ENCODE peak calls at places on chromosome 11, in six cellular contexts. F is heart right ventricle, Y is GM06990, E is A549, Q is kidney epithelial cell, T is pancreas. U is an unnamed sample.
A peak's percentile ranks its signal among the peaks of the same experiment; 100 is the strongest.

GRCh38 chr11:130738618-130739017 is 177.7 kb downstream of the SNX19 start:
- DNase-seq in Y (no peak), E (no peak), T (no peak), Q (no peak), F (no peak), U (no peak)

GRCh38 chr11:9001736-9002135 is 2.1 kb downstream of the NRIP3 start:
- DNase-seq in Q (peak; percentile 79), F (no peak), T (no peak), Y (no peak), E (no peak), U (no peak)

GRCh38 chr11:14258177-14258935 is 100.6 kb downstream of the RRAS2 start:
- DNase-seq in T (no peak), F (no peak), E (peak; percentile 44), Q (peak; percentile 21), Y (no peak), U (no peak)

GRCh38 chr11:69442012-69442806 is 39.3 kb upstream of the LINC01488 start:
- DNase-seq in E (no peak), T (peak; percentile 6), Q (no peak), Y (no peak), F (no peak), U (no peak)

GRCh38 chr11:95923730-95924413 is at the start of gene MTMR2:
- DNase-seq in F (peak; percentile 80), T (peak; percentile 89), Q (no peak), Y (peak; percentile 85), E (peak; percentile 49), U (peak; percentile 17)

GRCh38 chr11:79896258-79896657 is 455.4 kb upstream of the TENM4 start:
- DNase-seq in Y (no peak), F (no peak), E (no peak), T (no peak), Q (no peak), U (no peak)

GRCh38 chr11:59756845-59757244 is 1.7 kb downstream of the STX3 start:
- DNase-seq in T (no peak), Y (no peak), E (peak; percentile 36), Q (no peak), F (no peak), U (no peak)

GRCh38 chr11:8011981-8012444 is 24.9 kb downstream of the EIF3F start:
- DNase-seq in Q (peak; percentile 59), Y (no peak), E (no peak), T (no peak), F (no peak), U (no peak)

GRCh38 chr11:74720596-74721478 is 10.4 kb downstream of the CHRDL2 start:
- DNase-seq in Y (no peak), T (no peak), E (no peak), Q (no peak), F (peak; percentile 58), U (no peak)

GRCh38 chr11:64384981-64385952 is 26.3 kb downstream of the RPS6KA4 start:
- DNase-seq in Y (no peak), Q (no peak), T (no peak), F (no peak), E (no peak), U (no peak)

GRCh38 chr11:121553367-121553766 is 100.6 kb upstream of the SORL1-AS1 start:
- DNase-seq in T (no peak), F (no peak), Q (no peak), E (no peak), Y (no peak), U (no peak)

GRCh38 chr11:100778386-100778785 is 91.3 kb downstream of the ARHGAP42 start:
- DNase-seq in Q (no peak), Y (no peak), F (no peak), T (no peak), E (no peak), U (no peak)

GRCh38 chr11:124240621-124241397 is at the start of gene OR8G1:
- DNase-seq in F (no peak), Q (no peak), E (no peak), T (no peak), Y (no peak), U (no peak)

GRCh38 chr11:111064118-111064517 is 181.4 kb upstream of the POU2AF2 start:
- DNase-seq in T (no peak), Y (no peak), Q (peak; percentile 23), E (no peak), F (no peak), U (no peak)

GRCh38 chr11:31830406-31830805 is 19.3 kb upstream of the PAX6 start:
- DNase-seq in E (no peak), Q (no peak), T (no peak), Y (no peak), F (no peak), U (no peak)

GRCh38 chr11:33945481-33946268 is 53.8 kb upstream of the LMO2 start:
- DNase-seq in Y (no peak), E (no peak), T (no peak), F (no peak), Q (no peak), U (no peak)

GRCh38 chr11:46554205-46555162 is 39.3 kb downstream of the AMBRA1 start:
- DNase-seq in F (no peak), Y (no peak), T (no peak), E (peak; percentile 68), Q (peak; percentile 71), U (no peak)

GRCh38 chr11:8232849-8233606 is 30.6 kb downstream of the LMO1 start:
- DNase-seq in T (no peak), Q (no peak), Y (no peak), F (no peak), E (no peak), U (no peak)

GRCh38 chr11:117595440-117595839 is 201.6 kb downstream of the DSCAML1 start:
- DNase-seq in E (no peak), Q (no peak), T (no peak), Y (no peak), F (no peak), U (no peak)

GRCh38 chr11:110076388-110076965 is 16.7 kb upstream of the ZC3H12C start:
- DNase-seq in F (no peak), T (no peak), Q (no peak), E (no peak), Y (no peak), U (no peak)

GRCh38 chr11:27795955-27796861 is 96.0 kb upstream of the BDNF start:
- DNase-seq in Q (no peak), F (peak; percentile 9), E (no peak), Y (no peak), T (peak; percentile 23), U (no peak)

GRCh38 chr11:118437046-118437735 is 899 bp downstream of the KMT2A start:
- DNase-seq in T (peak; percentile 82), F (peak; percentile 39), E (peak; percentile 28), Q (no peak), Y (peak; percentile 39), U (peak; percentile 18)

GRCh38 chr11:130486981-130487380 is 38.5 kb downstream of the ADAMTS15 start:
- DNase-seq in Y (no peak), E (no peak), T (no peak), Q (no peak), F (no peak), U (no peak)

GRCh38 chr11:108836541-108836940 is 171.7 kb downstream of the DDX10 start:
- DNase-seq in F (no peak), E (no peak), Y (no peak), T (no peak), Q (no peak), U (no peak)

GRCh38 chr11:121586727-121587126 is 134.0 kb upstream of the SORL1-AS1 start:
- DNase-seq in E (no peak), F (no peak), T (no peak), Q (no peak), Y (no peak), U (no peak)

DNA sequence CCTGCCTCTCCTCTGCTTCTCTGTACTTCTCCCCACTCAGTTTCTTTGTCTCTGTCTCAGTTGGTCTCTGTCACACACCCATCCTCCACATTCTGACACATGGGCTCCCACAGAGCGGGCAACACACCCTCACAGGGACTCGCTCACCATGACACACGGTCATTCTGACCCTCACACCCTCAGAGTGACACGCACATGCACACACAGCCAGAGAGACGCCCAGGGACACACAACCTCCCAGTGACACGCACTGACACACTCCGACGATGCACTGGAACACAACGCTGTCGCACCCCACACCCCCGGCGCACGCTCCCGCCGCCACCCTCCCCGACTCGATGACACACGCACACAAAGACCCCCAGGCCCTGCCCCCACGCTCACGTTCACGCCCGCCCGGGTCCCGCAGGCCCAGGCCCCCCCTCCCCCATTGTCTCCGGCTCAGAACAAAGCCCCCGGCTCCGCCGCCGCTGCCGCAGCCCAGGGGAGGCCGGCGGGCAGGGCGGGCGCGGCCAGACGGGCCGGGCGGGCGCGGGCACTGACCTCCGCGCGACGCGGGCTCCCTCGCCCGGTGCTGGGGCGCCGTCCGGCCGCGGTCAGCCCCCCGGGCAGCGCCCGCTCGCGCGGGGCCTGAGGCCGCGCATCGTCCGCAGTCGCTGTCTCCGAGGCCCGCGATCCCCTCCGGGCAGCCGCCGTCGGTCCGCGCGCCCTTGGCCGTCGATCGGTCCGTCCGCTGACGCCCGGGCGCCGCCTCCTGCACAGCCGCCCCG is 404 bp downstream of the DCHS1 start:
- DNase-seq in Y (no peak), F (peak; percentile 41), E (no peak), Q (no peak), T (peak; percentile 55), U (peak; percentile 37)
- H3K4me3 ChIP-seq in Y (no peak overlapping the region), F (peak overlapping the region; percentile 61), E (peak overlapping the region; percentile 36), Q (peak overlapping the region; percentile 30), T (peak overlapping the region; percentile 29), U (peak overlapping the region; percentile 52)

DNA sequence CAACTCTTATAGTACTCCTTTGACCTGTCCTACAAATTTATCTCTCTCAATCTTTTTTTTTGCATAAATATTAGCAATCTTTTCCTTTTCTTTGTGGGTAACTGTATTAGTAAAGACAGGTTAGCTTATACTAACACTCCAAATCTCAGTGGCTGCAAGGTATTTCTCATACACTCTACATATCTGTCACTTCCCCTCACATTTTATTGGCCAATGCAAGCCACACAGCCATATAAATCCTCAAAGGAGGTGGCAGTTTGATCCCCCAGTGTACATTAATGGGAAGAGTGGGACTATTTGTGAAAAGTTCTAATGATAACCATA is 42.6 kb upstream of the EED start:
- DNase-seq in Y (no peak), Q (no peak), E (no peak), F (no peak), T (no peak), U (no peak)
- H3K4me3 ChIP-seq in Y (peak overlapping the region; percentile 23), Q (no peak overlapping the region), E (no peak overlapping the region), F (peak overlapping the region; percentile 44), T (no peak overlapping the region), U (peak overlapping the region; percentile 58)

DNA sequence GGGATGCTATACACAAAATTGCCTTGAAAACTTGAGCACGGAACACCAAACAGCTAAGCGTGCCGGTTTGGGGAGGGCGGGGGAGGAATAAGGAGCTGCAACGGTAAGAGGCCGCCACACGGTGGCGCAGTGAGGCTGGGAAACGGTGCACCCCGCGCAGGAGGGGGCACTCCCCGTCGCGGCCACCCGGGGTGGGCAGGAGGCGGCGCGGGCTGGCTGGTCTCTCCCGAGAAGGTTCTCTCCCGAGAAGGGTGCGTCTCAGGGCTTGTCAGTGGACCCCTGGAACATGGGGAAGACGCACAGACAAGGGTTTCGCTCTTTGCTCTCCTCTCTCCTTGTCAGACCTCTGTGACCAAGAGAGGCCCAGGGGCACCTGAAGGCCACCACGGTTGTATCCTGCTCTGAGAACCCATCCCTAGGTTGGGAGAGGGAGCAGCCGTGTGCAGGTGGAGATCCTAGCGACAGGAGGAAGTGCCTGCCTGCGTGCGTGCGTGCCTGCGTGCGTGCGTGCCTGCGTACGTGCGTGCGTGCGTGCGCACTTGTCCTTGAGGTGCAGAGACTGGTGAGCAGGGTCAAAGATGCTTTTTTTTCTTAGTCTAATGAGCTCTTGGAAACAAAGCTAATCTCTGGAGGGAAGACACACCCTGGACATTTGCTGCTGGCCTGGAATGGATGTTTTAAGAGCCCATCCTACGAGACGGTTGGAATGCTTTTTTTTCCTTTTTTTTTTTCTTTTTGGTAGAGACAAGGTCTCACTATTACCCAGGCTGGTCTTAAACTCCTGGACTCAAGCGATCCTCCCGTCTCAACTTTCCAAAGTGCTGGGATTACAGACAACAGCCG is 18.1 kb upstream of the JAM3 start:
- DNase-seq in E (peak; percentile 55), T (peak; percentile 90), F (peak; percentile 66), Y (peak; percentile 55), Q (no peak), U (peak; percentile 82)
- H3K4me3 ChIP-seq in E (peak overlapping the region; percentile 18), T (peak overlapping the region; percentile 47), F (peak overlapping the region; percentile 48), Y (no peak overlapping the region), Q (peak overlapping the region; percentile 7), U (no peak overlapping the region)

GRCh38 chr11:120404495-120404894 is 68.3 kb downstream of the ARHGEF12 start:
- DNase-seq in T (no peak), Y (no peak), F (peak; percentile 43), E (no peak), Q (no peak), U (no peak)
- H3K4me3 ChIP-seq in T (no peak overlapping the region), Y (no peak overlapping the region), F (no peak overlapping the region), E (no peak overlapping the region), Q (no peak overlapping the region), U (no peak overlapping the region)